ENCODE peak calls at places on chromosomes 1 and 21, in nine cellular contexts. K is upper lobe of left lung, I is transverse colon, C is ovary, V is esophagus muscularis mucosa, E is K562, G is Peyer's patch, U is IMR-90, H is right lobe of liver. Z is an unnamed sample.

GRCh38 chr21:46005481-46005881 is 23.9 kb downstream of the COL6A1 start:
- DNase-seq in G (peak; percentile 33), E (no peak), C (no peak), I (peak; percentile 8), U (no peak), V (no peak), K (no peak), H (no peak), Z (peak; percentile 6)

GRCh38 chr1:43541141-43541540 is 10.5 kb downstream of the PTPRF start:
- DNase-seq in E (no peak), U (no peak), I (no peak), V (no peak), C (no peak), G (no peak), H (peak; percentile 44), K (no peak), Z (no peak)

GRCh38 chr1:10208537-10208936 is 1.8 kb upstream of the KIF1B start:
- DNase-seq in U (no peak), K (no peak), E (no peak), H (no peak), V (no peak), G (no peak), C (no peak), I (no peak), Z (no peak)

GRCh38 chr1:235607284-235607683 is 42.3 kb downstream of the GNG4 start:
- DNase-seq in C (no peak), K (no peak), G (no peak), V (no peak), H (peak; percentile 14), I (no peak), U (no peak), E (no peak), Z (no peak)

GRCh38 chr21:39648879-39649278 is 36.1 kb downstream of the B3GALT5 start:
- DNase-seq in C (no peak), G (no peak), I (no peak), V (no peak), K (no peak), H (peak; percentile 38), E (no peak), U (no peak), Z (peak; percentile 31)

GRCh38 chr1:203328714-203329122 is 22.2 kb downstream of the FMOD start:
- DNase-seq in G (peak; percentile 66), H (no peak), U (no peak), K (no peak), V (no peak), I (peak; percentile 74), C (no peak), E (peak; percentile 80), Z (peak; percentile 35)

GRCh38 chr1:27382950-27383627 is at the start of gene CD164L2:
- DNase-seq in G (peak; percentile 87), I (peak; percentile 85), U (no peak), K (peak; percentile 95), V (no peak), E (peak; percentile 85), H (peak; percentile 74), C (no peak), Z (no peak)

GRCh38 chr1:234730110-234730509 is 120.1 kb upstream of the IRF2BP2 start:
- DNase-seq in C (no peak), G (no peak), U (no peak), I (no peak), E (no peak), H (no peak), V (no peak), K (no peak), Z (no peak)

GRCh38 chr1:94755675-94756074 is 64.5 kb upstream of the SLC44A3 start:
- DNase-seq in K (no peak), H (no peak), I (no peak), V (peak; percentile 91), C (peak; percentile 74), G (no peak), U (peak; percentile 99), E (peak; percentile 45), Z (peak; percentile 69)

GRCh38 chr1:205537386-205538018 is 33.0 kb downstream of the CDK18 start:
- DNase-seq in V (no peak), E (no peak), I (peak; percentile 5), K (no peak), G (peak; percentile 9), H (no peak), C (no peak), U (no peak), Z (peak; percentile 31)

GRCh38 chr1:244104309-244105060 is 53.4 kb downstream of the ZBTB18 start:
- DNase-seq in E (no peak), H (no peak), U (peak; percentile 93), I (no peak), G (no peak), V (no peak), C (no peak), K (no peak), Z (no peak)

GRCh38 chr1:78147031-78147430 is 101.3 kb downstream of the GIPC2 start:
- DNase-seq in H (no peak), E (no peak), C (no peak), V (no peak), K (no peak), I (no peak), G (no peak), U (no peak), Z (no peak)

GRCh38 chr1:232657426-232657825 is 27.5 kb upstream of the SIPA1L2 start:
- DNase-seq in H (no peak), V (no peak), G (no peak), K (no peak), I (no peak), E (no peak), C (no peak), U (no peak), Z (no peak)

DNA sequence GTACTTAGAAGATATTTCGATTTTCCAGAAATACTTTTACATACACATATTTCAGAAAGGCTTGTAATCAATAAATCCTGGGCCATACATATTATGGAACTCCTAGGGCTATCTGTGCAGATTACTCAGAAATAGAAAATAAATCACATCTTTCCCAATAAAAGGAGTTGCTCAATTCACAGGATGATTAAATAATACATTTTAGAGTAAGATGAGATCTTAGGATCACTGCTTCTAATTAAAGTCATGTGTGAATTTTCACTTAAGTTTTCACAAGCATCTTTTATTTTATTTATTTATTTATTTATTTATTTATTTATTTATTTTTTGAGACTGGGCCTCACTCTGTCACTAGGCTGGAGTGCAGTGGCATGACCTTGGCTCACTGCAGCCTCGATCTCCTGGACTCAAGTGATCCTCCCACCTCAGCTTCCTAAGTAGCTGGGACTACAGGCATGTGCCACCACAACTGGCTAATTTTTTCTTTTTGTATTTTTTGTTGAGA is 144.2 kb downstream of the HIVEP3 start:
- DNase-seq in E (no peak), U (no peak), C (no peak), V (no peak), I (no peak), K (no peak), G (no peak), H (no peak), Z (no peak)
- TF ChIP-seq POLR2A in E (no peak), U (no peak), C (no peak), V (no peak), I (no peak), K (no peak), G (no peak), H (no peak), Z (no peak)

DNA sequence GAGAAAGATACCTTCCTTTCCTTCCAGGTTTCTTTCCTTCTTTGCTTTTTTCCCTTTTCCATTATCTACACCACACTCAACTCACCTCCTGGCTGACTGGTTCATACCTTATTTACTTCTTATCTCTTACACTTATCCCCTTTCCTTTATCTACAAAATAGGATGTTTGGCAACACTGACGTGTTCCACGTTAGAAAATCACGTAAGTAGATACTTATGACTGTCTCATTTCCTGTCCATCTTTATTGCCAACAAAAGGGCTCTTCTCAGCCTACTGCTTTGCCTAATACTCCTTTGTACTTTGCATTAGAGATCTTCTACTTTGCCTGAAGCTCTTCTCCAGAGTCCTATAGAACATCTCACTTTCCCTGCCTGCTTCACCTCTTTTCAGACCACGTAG is 25.1 kb downstream of the SYNJ1 start:
- DNase-seq in U (peak; percentile 89), G (no peak), C (no peak), E (peak; percentile 13), K (no peak), H (no peak), V (no peak), I (no peak), Z (no peak)
- H3K27ac ChIP-seq in U (peak overlapping the region; percentile 41), G (no peak overlapping the region), C (no peak overlapping the region), E (no peak overlapping the region), K (no peak overlapping the region), H (no peak overlapping the region), V (no peak overlapping the region), I (no peak overlapping the region), Z (no peak overlapping the region)

DNA sequence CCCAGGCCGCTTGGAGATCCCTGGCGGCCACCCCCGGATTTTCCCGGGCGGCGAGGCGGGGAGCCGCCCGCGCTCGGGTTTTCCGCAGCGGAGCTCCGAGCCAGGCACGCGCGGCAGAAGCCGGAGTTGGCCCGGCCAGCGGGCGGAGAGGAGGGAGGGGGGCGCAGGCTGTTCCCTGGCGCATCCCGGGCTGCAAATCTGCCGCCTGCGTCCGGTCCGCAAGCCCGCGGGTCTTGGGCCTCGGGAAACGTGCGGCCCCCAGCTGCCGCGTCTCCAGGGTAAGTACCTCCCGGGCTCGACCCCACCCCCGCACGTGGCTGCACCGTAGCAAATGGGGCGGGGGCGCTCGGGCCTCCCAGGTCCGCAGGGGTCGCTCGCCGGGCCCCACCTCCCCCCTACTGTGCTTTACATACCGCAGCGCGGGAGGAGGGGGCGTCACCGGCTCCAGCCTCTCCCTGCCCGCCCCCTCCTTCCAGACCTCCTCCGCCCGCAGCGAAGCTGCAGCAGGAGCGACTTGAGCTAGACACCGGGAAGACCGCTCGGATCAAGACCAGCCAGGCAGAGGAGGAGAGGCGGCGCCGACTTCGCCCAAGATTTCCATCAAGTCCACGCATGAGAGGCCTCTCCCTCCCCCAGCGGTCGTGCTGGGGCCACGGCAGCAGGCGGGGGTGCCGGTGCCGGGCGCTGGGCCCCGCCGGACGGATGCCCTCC is 1.6 kb downstream of the TMEM200B start:
- DNase-seq in I (peak; percentile 25), V (no peak), E (no peak), K (peak; percentile 88), U (peak; percentile 14), G (peak; percentile 53), H (peak; percentile 56), C (peak; percentile 75), Z (peak; percentile 34)
- H3K4me3 ChIP-seq in I (peak overlapping the region; percentile 68), V (peak overlapping the region; percentile 75), E (no peak overlapping the region), K (peak overlapping the region; percentile 74), U (peak overlapping the region; percentile 54), G (peak overlapping the region; percentile 67), H (peak overlapping the region; percentile 74), C (peak overlapping the region; percentile 66), Z (peak overlapping the region; percentile 95)

DNA sequence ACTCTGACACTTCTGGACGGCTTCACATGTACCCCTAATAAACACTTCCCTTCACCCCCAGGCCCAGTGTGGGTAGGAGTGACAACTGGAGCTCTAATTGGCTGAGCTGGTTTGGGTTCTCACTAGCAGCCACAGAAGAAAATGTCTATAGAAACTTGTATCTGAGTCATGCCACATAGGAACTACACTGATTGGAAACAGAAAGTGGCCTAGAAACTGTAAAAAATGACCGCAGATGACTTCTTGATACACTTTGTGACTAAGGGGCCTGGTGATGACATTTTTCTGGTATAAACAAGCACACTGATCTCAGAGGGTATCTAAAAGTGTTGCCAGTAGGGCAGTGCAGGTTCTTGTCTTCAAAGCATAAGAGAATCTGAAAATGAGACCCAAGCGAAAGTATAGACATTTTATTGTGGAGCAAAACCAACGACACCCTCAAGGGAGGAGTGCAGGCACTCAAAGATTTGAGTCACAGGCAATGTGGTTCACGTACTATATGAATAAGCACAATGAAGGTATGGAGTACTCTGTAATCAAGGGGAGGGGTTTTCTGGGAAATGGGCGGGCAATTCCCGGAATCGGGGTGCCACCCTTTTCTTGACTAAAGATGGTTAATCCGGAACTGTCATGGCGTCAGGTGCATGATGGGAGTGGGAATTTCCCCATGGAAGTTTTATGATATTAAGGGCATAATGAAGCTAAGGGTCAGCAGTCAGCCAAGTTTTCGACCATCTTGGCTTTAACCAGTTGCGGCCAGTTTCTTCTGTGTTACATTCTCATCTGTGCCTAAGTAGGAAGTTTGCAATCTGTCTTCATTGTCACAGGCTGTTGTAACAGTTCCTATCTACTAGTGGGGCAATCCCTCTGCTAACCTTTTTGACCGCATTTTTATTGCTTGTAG is at the start of gene AIM2:
- DNase-seq in I (peak; percentile 77), C (no peak), K (no peak), V (no peak), U (no peak), E (peak; percentile 93), H (peak; percentile 72), G (no peak), Z (peak; percentile 16)
- TF ChIP-seq POLR2A in I (peak; percentile 46), C (no peak), K (peak; percentile 55), V (no peak), U (no peak), E (peak; percentile 78), H (no peak), G (no peak), Z (no peak)